ENCODE peak calls at places on chromosomes 2 and 18, in five cellular contexts. L is spleen, J is stomach, T is endothelial cell of umbilical vein, G is HL-60. P is an unnamed sample.

GRCh38 chr2:133241231-133241575 is 327.1 kb downstream of the NCKAP5 start:
- DNase-seq in J (no peak), G (no peak), T (no peak), L (no peak), P (no peak)

GRCh38 chr2:112880696-112881095 is 30.3 kb upstream of the IL37 start:
- DNase-seq in L (no peak), J (no peak), T (peak), G (no peak), P (no peak)

GRCh38 chr18:23038712-23039111 is 96.6 kb upstream of the CABLES1 start:
- DNase-seq in G (no peak), L (no peak), T (no peak), J (no peak), P (no peak)

GRCh38 chr2:200345917-200346316 is 39.4 kb downstream of the SPATS2L start:
- DNase-seq in L (no peak), J (no peak), T (no peak), G (no peak), P (no peak)

GRCh38 chr2:46131-46470 is 204 bp downstream of the FAM110C start:
- DNase-seq in T (no peak), J (no peak), L (no peak), G (no peak), P (no peak)

GRCh38 chr2:158533009-158533408 is 76.3 kb downstream of the PKP4 start:
- DNase-seq in G (no peak), T (no peak), J (no peak), L (no peak), P (no peak)

GRCh38 chr2:174971868-174972781 is 33.1 kb downstream of the CHN1 start:
- DNase-seq in L (no peak), T (peak), J (no peak), G (no peak), P (no peak)

GRCh38 chr18:73384246-73384645 is 516.5 kb upstream of the NETO1 start:
- DNase-seq in J (no peak), L (no peak), T (no peak), G (no peak), P (no peak)

GRCh38 chr2:143778981-143779380 is 649.8 kb downstream of the ARHGAP15 start:
- DNase-seq in T (no peak), J (no peak), L (no peak), G (no peak), P (no peak)

GRCh38 chr18:50004013-50004412 is 190.7 kb upstream of the ACAA2 start:
- DNase-seq in L (no peak), J (no peak), G (no peak), T (no peak), P (no peak)

GRCh38 chr2:140791802-140792201 is 1339.0 kb downstream of the LRP1B start:
- DNase-seq in J (no peak), T (no peak), L (no peak), G (no peak), P (no peak)

GRCh38 chr2:209208211-209208610 is 215.6 kb upstream of the MAP2 start:
- DNase-seq in J (no peak), L (no peak), G (peak), T (no peak), P (no peak)

GRCh38 chr2:46942143-46942526 is 26.5 kb upstream of the MCFD2 start:
- DNase-seq in G (no peak), L (peak), J (peak), T (peak), P (peak)

GRCh38 chr18:36321636-36322407 is 24.3 kb downstream of the FHOD3 start:
- DNase-seq in T (no peak), L (no peak), G (no peak), J (no peak), P (no peak)

GRCh38 chr18:5463390-5463789 is 80.4 kb downstream of the EPB41L3 start:
- DNase-seq in J (no peak), G (peak), L (no peak), T (no peak), P (no peak)

GRCh38 chr18:62105373-62105772 is 81.5 kb downstream of the PIGN start:
- DNase-seq in J (no peak), G (no peak), T (peak), L (no peak), P (no peak)

GRCh38 chr2:51718881-51719280 is 686.9 kb upstream of the NRXN1 start:
- DNase-seq in G (no peak), J (no peak), L (no peak), T (no peak), P (no peak)

GRCh38 chr18:23356915-23357421 is 96.1 kb upstream of the RIOK3 start:
- DNase-seq in T (peak), L (no peak), G (no peak), J (no peak), P (no peak)

GRCh38 chr18:21704603-21705364 is at the start of gene ABHD3:
- DNase-seq in G (peak), L (peak), T (peak), J (peak), P (peak)

GRCh38 chr2:170271340-170271739 is 93.4 kb downstream of the MYO3B start:
- DNase-seq in L (no peak), T (no peak), G (no peak), J (no peak), P (no peak)

GRCh38 chr2:174797792-174798276 is 33.6 kb upstream of the CHRNA1 start:
- DNase-seq in T (peak), G (no peak), L (no peak), J (no peak), P (no peak)

GRCh38 chr2:59851848-59852475 is 701.5 kb downstream of the BCL11A start:
- DNase-seq in J (no peak), T (no peak), G (no peak), L (no peak), P (no peak)

GRCh38 chr2:119545754-119546445 is 1.7 kb downstream of the CFAP221 start:
- DNase-seq in T (no peak), J (no peak), G (no peak), L (no peak), P (no peak)

GRCh38 chr2:189050110-189050712 is 76.0 kb downstream of the COL3A1 start:
- DNase-seq in L (no peak), J (no peak), G (no peak), T (no peak), P (no peak)

GRCh38 chr2:223563462-223563861 is 38.7 kb downstream of the SCG2 start:
- DNase-seq in L (no peak), T (peak), G (peak), J (no peak), P (no peak)

GRCh38 chr2:96091141-96091710 is 25.1 kb downstream of the ADRA2B start:
- DNase-seq in J (peak), G (no peak), L (peak), T (no peak), P (peak)

GRCh38 chr2:12684471-12684936 is 32.2 kb upstream of the TRIB2 start:
- DNase-seq in T (peak), G (no peak), J (no peak), L (no peak), P (peak)

DNA sequence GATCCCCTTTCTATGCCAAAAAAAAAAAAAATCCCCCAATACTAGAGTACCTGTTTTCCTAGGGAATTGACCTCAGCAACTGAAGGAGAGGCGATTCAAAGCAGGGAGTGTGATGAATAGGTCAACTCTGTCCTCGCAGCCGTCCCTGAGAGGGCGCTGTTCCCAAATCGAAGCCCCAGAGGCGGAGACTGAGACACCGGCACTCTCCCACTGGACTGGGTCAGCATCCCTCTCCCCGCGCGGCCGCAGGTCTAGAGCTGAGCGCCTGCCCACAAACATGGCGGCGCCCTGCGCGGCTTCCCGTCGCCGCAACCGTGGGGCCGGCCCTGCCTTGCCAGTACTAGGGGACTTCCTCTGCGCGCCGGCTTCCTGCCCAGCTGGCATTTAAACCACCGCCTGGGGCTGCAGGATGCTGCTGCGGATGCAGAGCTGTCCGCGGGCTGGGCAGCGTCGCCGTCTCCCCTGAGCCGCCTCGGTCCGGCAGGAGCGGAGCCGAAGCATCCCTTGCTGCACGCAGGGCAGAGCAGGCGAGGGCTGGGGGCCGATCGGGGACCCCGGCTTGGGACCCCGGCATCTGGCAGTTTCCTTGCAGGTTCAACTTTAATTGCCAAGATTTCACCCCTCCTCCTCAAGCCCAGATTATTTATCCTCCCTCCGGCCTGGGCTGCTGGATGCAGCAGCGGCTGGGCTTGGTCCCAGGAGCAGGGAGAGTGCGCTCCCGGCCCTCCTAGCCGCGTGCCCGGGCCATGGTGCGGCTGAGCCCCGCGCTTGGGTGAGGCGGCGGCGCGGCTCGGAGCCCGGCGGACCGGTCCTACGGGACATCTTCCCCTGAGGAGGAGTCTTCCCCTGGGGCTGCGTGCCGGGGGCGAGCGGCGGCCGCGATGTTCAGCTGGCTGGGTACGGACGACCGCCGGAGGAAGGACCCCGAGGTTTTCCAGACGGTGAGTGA is at the start of gene EHD3:
- DNase-seq in J (peak), G (peak), T (peak), L (peak), P (peak)
- H3K4me3 ChIP-seq in J (peak), G (peak), T (peak), L (peak), P (peak)

DNA sequence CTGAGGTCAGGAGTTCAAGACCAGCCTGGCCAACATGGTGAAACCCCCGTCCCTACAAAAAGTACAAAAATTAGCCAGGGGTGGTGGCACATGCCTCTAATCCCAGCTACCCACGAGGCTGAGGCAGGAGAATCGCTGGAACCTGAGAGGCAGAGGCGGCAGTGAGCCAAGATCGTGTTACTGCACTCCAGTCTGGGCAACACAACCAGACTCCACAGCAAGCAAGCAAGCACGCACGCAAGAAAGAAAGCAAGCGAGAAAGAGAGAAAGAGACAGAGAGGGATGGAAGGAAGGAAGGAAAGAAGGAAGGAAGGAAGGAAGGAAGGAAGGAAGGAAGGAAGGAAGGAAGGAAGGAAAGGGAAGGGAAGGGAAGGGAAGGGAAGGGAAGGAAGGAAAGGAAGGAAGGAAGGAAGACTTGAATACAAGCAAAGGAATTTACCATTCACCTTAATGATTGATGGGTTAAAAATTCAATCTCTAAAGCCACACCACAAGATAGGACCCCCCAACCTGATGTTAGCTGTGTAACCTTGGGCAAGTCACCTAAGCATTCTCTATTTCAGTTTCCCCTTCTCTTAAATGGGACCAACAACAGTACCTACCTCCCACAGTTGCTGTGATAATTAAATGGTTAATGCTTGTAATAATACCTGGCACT is 181.7 kb downstream of the ATAD2B start:
- DNase-seq in J (no peak), L (no peak), T (no peak), G (no peak), P (no peak)
- TF ChIP-seq POLR2AphosphoS5 in J (no peak), L (no peak), T (no peak), G (no peak), P (no peak)

GRCh38 chr2:20609995-20610357 is 40.9 kb downstream of the HS1BP3 start:
- DNase-seq in L (peak), G (no peak), J (no peak), T (no peak), P (peak)

GRCh38 chr2:20613342-20613916 is 37.5 kb downstream of the HS1BP3 start:
- DNase-seq in L (peak), J (no peak), T (no peak), G (no peak), P (no peak)

GRCh38 chr2:20612835-20613341 is 38.0 kb downstream of the HS1BP3 start:
- DNase-seq in G (no peak), L (peak), T (peak), J (no peak), P (no peak)

GRCh38 chr2:20611077-20611843 is 39.6 kb downstream of the HS1BP3 start:
- DNase-seq in J (peak), T (peak), L (peak), G (no peak), P (peak)

DNA sequence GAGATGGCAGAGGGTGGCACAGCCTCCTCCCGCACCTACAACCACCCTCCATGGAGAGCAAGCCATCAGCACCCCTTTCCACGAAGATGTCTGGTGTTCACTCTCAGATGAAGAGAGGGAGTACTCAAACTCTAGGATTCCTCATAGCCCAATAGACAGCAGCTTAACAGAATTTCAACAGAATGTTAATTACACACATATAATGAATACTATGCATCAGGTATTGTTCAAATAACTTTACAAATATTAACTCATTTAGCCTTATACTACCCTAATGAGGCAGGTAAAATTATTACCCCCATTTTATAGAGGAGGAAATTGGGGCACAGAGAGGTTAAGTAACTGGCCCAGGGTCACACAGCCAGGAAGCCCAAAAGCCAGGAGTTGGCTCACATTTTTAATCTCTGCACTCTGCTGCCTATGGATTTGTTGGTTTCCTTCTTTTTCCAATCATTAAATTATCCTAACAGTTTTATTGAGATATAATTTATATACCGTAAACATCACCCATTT is 39.0 kb downstream of the HS1BP3 start:
- DNase-seq in G (no peak), T (no peak), J (no peak), L (no peak), P (no peak)
- H3K27ac ChIP-seq in G (no peak), T (peak), J (peak), L (peak), P (peak)

DNA sequence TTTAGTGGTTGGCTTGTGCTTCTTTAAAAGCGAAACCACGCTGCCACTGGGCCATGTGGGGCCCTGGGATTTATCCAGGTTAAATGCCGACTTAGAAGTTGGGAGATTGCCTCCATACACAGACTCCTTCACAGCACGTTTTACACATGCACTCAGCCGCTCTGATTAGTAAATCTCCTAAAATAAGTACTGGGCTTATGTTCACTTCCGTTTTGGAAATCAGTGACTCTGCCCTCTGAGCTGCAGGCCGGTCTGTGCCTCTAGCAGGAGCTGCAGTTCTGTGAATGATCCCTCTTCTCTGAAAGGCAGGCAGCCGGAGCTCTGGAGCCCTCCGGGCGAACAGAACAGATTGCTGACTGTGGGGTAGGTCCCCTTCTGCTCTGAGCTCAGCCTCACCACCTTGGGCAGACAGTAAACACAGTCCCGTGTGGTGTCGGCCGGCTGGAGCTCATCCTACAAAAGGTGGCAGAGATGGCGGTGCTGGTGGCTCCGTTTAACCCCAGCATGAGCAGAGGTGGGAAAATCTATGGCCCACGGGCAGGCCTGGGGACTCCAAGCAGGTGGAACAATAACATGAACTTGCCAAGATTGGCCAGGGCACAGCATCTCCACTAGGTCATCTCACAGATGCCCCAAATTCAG is 9.8 kb upstream of the RAB17 start:
- DNase-seq in G (no peak), T (peak), J (peak), L (no peak), P (no peak)
- H3K4me3 ChIP-seq in G (no peak), T (no peak), J (peak), L (no peak), P (peak)

GRCh38 chr2:8998418-8998817 is 5.1 kb downstream of the MBOAT2 start:
- DNase-seq in T (no peak), G (no peak), L (no peak), J (no peak), P (no peak)
- TF ChIP-seq POLR2AphosphoS5 in T (no peak), G (no peak), L (no peak), J (no peak), P (no peak)

P was measured in breast epithelium.